ENCODE peak calls at places on chromosome 17, in four cellular contexts. U is head of caudate nucleus, J is AG08396, H is HTR-8/SVneo. M is an unnamed sample.
A peak's percentile ranks its signal among the peaks of the same experiment; 100 is the strongest.

GRCh38 chr17:47846741-47847340 is 4.1 kb downstream of the SP6 start:
- DNase-seq in J (no peak), U (no peak), H (no peak), M (no peak)

GRCh38 chr17:7294614-7295153 is at the start of gene YBX2:
- DNase-seq in H (no peak), U (no peak), J (peak; percentile 78), M (no peak)

GRCh38 chr17:41785091-41785875 is 1.2 kb downstream of the JUP start:
- DNase-seq in H (no peak), U (no peak), J (no peak), M (no peak)

GRCh38 chr17:76458580-76459490 is 5.9 kb upstream of the UBE2O start:
- DNase-seq in H (peak; percentile 76), J (peak; percentile 81), U (no peak), M (peak; percentile 58)

GRCh38 chr17:44383363-44383762 is 6.1 kb downstream of the ITGA2B start:
- DNase-seq in U (no peak), H (no peak), J (no peak), M (no peak)

GRCh38 chr17:60832206-60832605 is 154.6 kb downstream of the BCAS3 start:
- DNase-seq in U (no peak), H (no peak), J (no peak), M (no peak)

GRCh38 chr17:49832840-49833599 is 14.8 kb downstream of the TAC4 start:
- DNase-seq in J (no peak), U (no peak), H (no peak), M (no peak)

GRCh38 chr17:47810200-47810821 is 11.3 kb downstream of the OSBPL7 start:
- DNase-seq in J (peak; percentile 90), U (no peak), H (peak; percentile 82), M (peak; percentile 81)

GRCh38 chr17:19538095-19539039 is 4.7 kb downstream of the SLC47A1 start:
- DNase-seq in H (no peak), U (no peak), J (no peak), M (no peak)

GRCh38 chr17:55607736-55608341 is 96.6 kb upstream of the SMIM36 start:
- DNase-seq in H (no peak), J (no peak), U (no peak), M (peak; percentile 25)

GRCh38 chr17:14050616-14051015 is 18.7 kb upstream of the COX10 start:
- DNase-seq in U (peak; percentile 34), J (no peak), H (no peak), M (no peak)

GRCh38 chr17:40122466-40122943 is 734 bp downstream of the MSL1 start:
- DNase-seq in H (no peak), U (no peak), J (peak; percentile 74), M (no peak)

GRCh38 chr17:73304971-73305786 is 6.6 kb downstream of the CDC42EP4 start:
- DNase-seq in U (no peak), H (peak; percentile 83), J (peak; percentile 72), M (peak; percentile 59)

GRCh38 chr17:45985447-45985846 is 13.6 kb upstream of the STH start:
- DNase-seq in H (no peak), U (no peak), J (no peak), M (no peak)

GRCh38 chr17:8062807-8063483 is 24.1 kb downstream of the ALOX15B start:
- DNase-seq in J (no peak), U (no peak), H (no peak), M (no peak)

GRCh38 chr17:67210915-67211314 is 34.1 kb downstream of the HELZ start:
- DNase-seq in J (no peak), U (no peak), H (no peak), M (no peak)

GRCh38 chr17:67575325-67575724 is 142.4 kb upstream of the NOL11 start:
- DNase-seq in H (no peak), U (no peak), J (no peak), M (no peak)

GRCh38 chr17:74361613-74362391 is at the start of gene BTBD17:
- DNase-seq in U (peak; percentile 68), H (no peak), J (peak; percentile 65), M (peak; percentile 16)

GRCh38 chr17:74822329-74823175 is 37.1 kb downstream of the GRIN2C start:
- DNase-seq in J (no peak), U (peak; percentile 42), H (no peak), M (no peak)

GRCh38 chr17:78128616-78129384 is at the start of gene TMC6:
- DNase-seq in U (peak; percentile 43), J (peak; percentile 67), H (peak; percentile 84), M (peak; percentile 22)

GRCh38 chr17:64061157-64061898 is 40.9 kb upstream of the ICAM2 start:
- DNase-seq in U (no peak), H (no peak), J (no peak), M (no peak)

GRCh38 chr17:17235212-17236174 is 1.5 kb downstream of the FLCN start:
- DNase-seq in U (peak; percentile 45), H (no peak), J (no peak), M (no peak)

GRCh38 chr17:40323731-40324650 is 15.0 kb downstream of the RARA start:
- DNase-seq in U (no peak), H (no peak), J (no peak), M (no peak)

GRCh38 chr17:37557482-37557881 is 51.7 kb downstream of the SYNRG start:
- DNase-seq in J (no peak), U (no peak), H (no peak), M (no peak)

GRCh38 chr17:47099451-47099986 is 89.6 kb downstream of the CDC27 start:
- DNase-seq in J (no peak), U (no peak), H (no peak), M (no peak)

GRCh38 chr17:80782536-80783427 is 208.9 kb upstream of the CHMP6 start:
- DNase-seq in H (no peak), U (no peak), J (no peak), M (no peak)

GRCh38 chr17:29124135-29124930 is 55.9 kb downstream of the MYO18A start:
- DNase-seq in H (peak; percentile 83), J (peak; percentile 79), U (no peak), M (peak; percentile 75)

GRCh38 chr17:3532106-3532858 is 25.3 kb downstream of the TRPV3 start:
- DNase-seq in J (no peak), U (no peak), H (no peak), M (no peak)

GRCh38 chr17:77354721-77355455 is 214.1 kb downstream of the SEC14L1 start:
- DNase-seq in U (no peak), H (no peak), J (peak; percentile 87), M (no peak)

GRCh38 chr17:37844158-37844976 is 79.8 kb upstream of the TBC1D3K start:
- DNase-seq in H (peak; percentile 71), U (peak; percentile 50), J (peak; percentile 83), M (peak; percentile 54)

GRCh38 chr17:28093999-28094716 is 51.7 kb downstream of the NLK start:
- DNase-seq in U (no peak), J (no peak), H (no peak), M (no peak)

GRCh38 chr17:66006654-66007053 is 185.3 kb downstream of the CEP112 start:
- DNase-seq in U (no peak), H (no peak), J (no peak), M (no peak)

GRCh38 chr17:9291912-9292562 is 270.7 kb downstream of the NTN1 start:
- DNase-seq in U (peak; percentile 21), J (peak; percentile 63), H (peak; percentile 56), M (peak; percentile 19)

GRCh38 chr17:69235338-69236058 is 6.9 kb upstream of the ABCA10 start:
- DNase-seq in J (peak; percentile 71), U (peak; percentile 69), H (peak; percentile 47), M (peak; percentile 89)

GRCh38 chr17:4691686-4692085 is 12.3 kb downstream of the PELP1 start:
- DNase-seq in J (no peak), U (no peak), H (no peak), M (no peak)

GRCh38 chr17:2852211-2852610 is 56.0 kb downstream of the RAP1GAP2 start:
- DNase-seq in J (no peak), H (no peak), U (no peak), M (no peak)

GRCh38 chr17:7858487-7858832 is 657 bp downstream of the CYB5D1 start:
- DNase-seq in U (no peak), H (no peak), J (peak; percentile 57), M (no peak)

GRCh38 chr17:3763777-3764170 is 37.2 kb downstream of the ITGAE start:
- DNase-seq in U (no peak), H (no peak), J (no peak), M (no peak)

GRCh38 chr17:74126959-74127358 is 76.5 kb upstream of the RPL38 start:
- DNase-seq in J (no peak), H (no peak), U (no peak), M (no peak)

GRCh38 chr17:67059372-67059771 is 15.0 kb downstream of the CACNG1 start:
- DNase-seq in U (no peak), H (no peak), J (no peak), M (no peak)

M was measured in NCI-H460.